ENCODE peak calls at places on chromosomes 7 and 10, in ten cellular contexts. One of them, this sample, is unnamed.

GRCh38 chr10:116270691-116271592 is 2.1 kb downstream of the GFRA1 start:
- DNase-seq in CD8-positive, alpha-beta memory T cell: no peak
- DNase-seq in stromal cell of bone marrow: no peak
- DNase-seq in stimulated activated CD4-positive, alpha-beta T cell treated with anti-CD3 and anti-CD28 coated beads, Interleukin-12 subunit alpha, Interleukin-12 subunit beta, amount 100 ng/mL, for 4 hours: no peak
- DNase-seq in activated CD8-positive, alpha-beta memory T cell treated with anti-CD3 and anti-CD28 coated beads, Interleukin-2, amount 50 U/mL, for 48 hours: no peak
- DNase-seq in BJ: no peak
- DNase-seq in activated CD4-positive, alpha-beta T cell treated with anti-CD3 and anti-CD28 coated beads for 48 hours: peak
- DNase-seq in HFFc6: no peak
- DNase-seq in ELR: peak
- DNase-seq in NCI-H2171 treated with DMSO at 0.1 percent for 48 hours: no peak
- DNase-seq in this sample: peak

GRCh38 chr10:99742701-99743100 is 10.7 kb downstream of the CUTC start:
- DNase-seq in CD8-positive, alpha-beta memory T cell: no peak
- DNase-seq in stromal cell of bone marrow: peak
- DNase-seq in stimulated activated CD4-positive, alpha-beta T cell treated with anti-CD3 and anti-CD28 coated beads, Interleukin-12 subunit alpha, Interleukin-12 subunit beta, amount 100 ng/mL, for 4 hours: no peak
- DNase-seq in activated CD8-positive, alpha-beta memory T cell treated with anti-CD3 and anti-CD28 coated beads, Interleukin-2, amount 50 U/mL, for 48 hours: no peak
- DNase-seq in BJ: peak
- DNase-seq in activated CD4-positive, alpha-beta T cell treated with anti-CD3 and anti-CD28 coated beads for 48 hours: no peak
- DNase-seq in HFFc6: peak
- DNase-seq in ELR: peak
- DNase-seq in NCI-H2171 treated with DMSO at 0.1 percent for 48 hours: no peak
- DNase-seq in this sample: no peak

GRCh38 chr7:46432666-46433065 is 511.6 kb upstream of the IGFBP3 start:
- DNase-seq in CD8-positive, alpha-beta memory T cell: no peak
- DNase-seq in stromal cell of bone marrow: no peak
- DNase-seq in stimulated activated CD4-positive, alpha-beta T cell treated with anti-CD3 and anti-CD28 coated beads, Interleukin-12 subunit alpha, Interleukin-12 subunit beta, amount 100 ng/mL, for 4 hours: no peak
- DNase-seq in activated CD8-positive, alpha-beta memory T cell treated with anti-CD3 and anti-CD28 coated beads, Interleukin-2, amount 50 U/mL, for 48 hours: no peak
- DNase-seq in BJ: peak
- DNase-seq in activated CD4-positive, alpha-beta T cell treated with anti-CD3 and anti-CD28 coated beads for 48 hours: no peak
- DNase-seq in HFFc6: peak
- DNase-seq in ELR: peak
- DNase-seq in NCI-H2171 treated with DMSO at 0.1 percent for 48 hours: no peak
- DNase-seq in this sample: no peak

GRCh38 chr7:14125998-14126397 is 136.5 kb upstream of the ETV1 start:
- DNase-seq in CD8-positive, alpha-beta memory T cell: no peak
- DNase-seq in stromal cell of bone marrow: peak
- DNase-seq in stimulated activated CD4-positive, alpha-beta T cell treated with anti-CD3 and anti-CD28 coated beads, Interleukin-12 subunit alpha, Interleukin-12 subunit beta, amount 100 ng/mL, for 4 hours: no peak
- DNase-seq in activated CD8-positive, alpha-beta memory T cell treated with anti-CD3 and anti-CD28 coated beads, Interleukin-2, amount 50 U/mL, for 48 hours: no peak
- DNase-seq in BJ: no peak
- DNase-seq in activated CD4-positive, alpha-beta T cell treated with anti-CD3 and anti-CD28 coated beads for 48 hours: no peak
- DNase-seq in HFFc6: no peak
- DNase-seq in ELR: peak
- DNase-seq in NCI-H2171 treated with DMSO at 0.1 percent for 48 hours: no peak
- DNase-seq in this sample: no peak

GRCh38 chr10:100654835-100655759 is 90.3 kb upstream of the PAX2 start:
- DNase-seq in CD8-positive, alpha-beta memory T cell: peak
- DNase-seq in stromal cell of bone marrow: no peak
- DNase-seq in stimulated activated CD4-positive, alpha-beta T cell treated with anti-CD3 and anti-CD28 coated beads, Interleukin-12 subunit alpha, Interleukin-12 subunit beta, amount 100 ng/mL, for 4 hours: peak
- DNase-seq in activated CD8-positive, alpha-beta memory T cell treated with anti-CD3 and anti-CD28 coated beads, Interleukin-2, amount 50 U/mL, for 48 hours: no peak
- DNase-seq in BJ: no peak
- DNase-seq in activated CD4-positive, alpha-beta T cell treated with anti-CD3 and anti-CD28 coated beads for 48 hours: peak
- DNase-seq in HFFc6: no peak
- DNase-seq in ELR: no peak
- DNase-seq in NCI-H2171 treated with DMSO at 0.1 percent for 48 hours: peak
- DNase-seq in this sample: no peak

GRCh38 chr10:62961951-62962523 is 145.9 kb upstream of the EGR2 start:
- DNase-seq in CD8-positive, alpha-beta memory T cell: no peak
- DNase-seq in stromal cell of bone marrow: peak
- DNase-seq in stimulated activated CD4-positive, alpha-beta T cell treated with anti-CD3 and anti-CD28 coated beads, Interleukin-12 subunit alpha, Interleukin-12 subunit beta, amount 100 ng/mL, for 4 hours: no peak
- DNase-seq in activated CD8-positive, alpha-beta memory T cell treated with anti-CD3 and anti-CD28 coated beads, Interleukin-2, amount 50 U/mL, for 48 hours: no peak
- DNase-seq in BJ: no peak
- DNase-seq in activated CD4-positive, alpha-beta T cell treated with anti-CD3 and anti-CD28 coated beads for 48 hours: no peak
- DNase-seq in HFFc6: no peak
- DNase-seq in ELR: peak
- DNase-seq in NCI-H2171 treated with DMSO at 0.1 percent for 48 hours: no peak
- DNase-seq in this sample: no peak

GRCh38 chr10:127854769-127855583 is 37.8 kb downstream of the CLRN3 start:
- DNase-seq in CD8-positive, alpha-beta memory T cell: no peak
- DNase-seq in stromal cell of bone marrow: no peak
- DNase-seq in stimulated activated CD4-positive, alpha-beta T cell treated with anti-CD3 and anti-CD28 coated beads, Interleukin-12 subunit alpha, Interleukin-12 subunit beta, amount 100 ng/mL, for 4 hours: no peak
- DNase-seq in activated CD8-positive, alpha-beta memory T cell treated with anti-CD3 and anti-CD28 coated beads, Interleukin-2, amount 50 U/mL, for 48 hours: no peak
- DNase-seq in BJ: no peak
- DNase-seq in activated CD4-positive, alpha-beta T cell treated with anti-CD3 and anti-CD28 coated beads for 48 hours: no peak
- DNase-seq in HFFc6: no peak
- DNase-seq in ELR: no peak
- DNase-seq in NCI-H2171 treated with DMSO at 0.1 percent for 48 hours: no peak
- DNase-seq in this sample: no peak

GRCh38 chr10:28082885-28083284 is 84.0 kb upstream of the ODAD2 start:
- DNase-seq in CD8-positive, alpha-beta memory T cell: no peak
- DNase-seq in stromal cell of bone marrow: no peak
- DNase-seq in stimulated activated CD4-positive, alpha-beta T cell treated with anti-CD3 and anti-CD28 coated beads, Interleukin-12 subunit alpha, Interleukin-12 subunit beta, amount 100 ng/mL, for 4 hours: no peak
- DNase-seq in activated CD8-positive, alpha-beta memory T cell treated with anti-CD3 and anti-CD28 coated beads, Interleukin-2, amount 50 U/mL, for 48 hours: no peak
- DNase-seq in BJ: no peak
- DNase-seq in activated CD4-positive, alpha-beta T cell treated with anti-CD3 and anti-CD28 coated beads for 48 hours: no peak
- DNase-seq in HFFc6: no peak
- DNase-seq in ELR: no peak
- DNase-seq in NCI-H2171 treated with DMSO at 0.1 percent for 48 hours: no peak
- DNase-seq in this sample: no peak

GRCh38 chr7:105926131-105926530 is 36.9 kb upstream of the CDHR3 start:
- DNase-seq in CD8-positive, alpha-beta memory T cell: no peak
- DNase-seq in stromal cell of bone marrow: no peak
- DNase-seq in stimulated activated CD4-positive, alpha-beta T cell treated with anti-CD3 and anti-CD28 coated beads, Interleukin-12 subunit alpha, Interleukin-12 subunit beta, amount 100 ng/mL, for 4 hours: no peak
- DNase-seq in activated CD8-positive, alpha-beta memory T cell treated with anti-CD3 and anti-CD28 coated beads, Interleukin-2, amount 50 U/mL, for 48 hours: no peak
- DNase-seq in BJ: no peak
- DNase-seq in activated CD4-positive, alpha-beta T cell treated with anti-CD3 and anti-CD28 coated beads for 48 hours: no peak
- DNase-seq in HFFc6: no peak
- DNase-seq in ELR: no peak
- DNase-seq in NCI-H2171 treated with DMSO at 0.1 percent for 48 hours: no peak
- DNase-seq in this sample: no peak

GRCh38 chr10:57247271-57247670 is 886.2 kb upstream of the ZWINT start:
- DNase-seq in CD8-positive, alpha-beta memory T cell: no peak
- DNase-seq in stromal cell of bone marrow: no peak
- DNase-seq in stimulated activated CD4-positive, alpha-beta T cell treated with anti-CD3 and anti-CD28 coated beads, Interleukin-12 subunit alpha, Interleukin-12 subunit beta, amount 100 ng/mL, for 4 hours: no peak
- DNase-seq in activated CD8-positive, alpha-beta memory T cell treated with anti-CD3 and anti-CD28 coated beads, Interleukin-2, amount 50 U/mL, for 48 hours: no peak
- DNase-seq in BJ: no peak
- DNase-seq in activated CD4-positive, alpha-beta T cell treated with anti-CD3 and anti-CD28 coated beads for 48 hours: no peak
- DNase-seq in HFFc6: no peak
- DNase-seq in ELR: no peak
- DNase-seq in NCI-H2171 treated with DMSO at 0.1 percent for 48 hours: no peak
- DNase-seq in this sample: no peak

GRCh38 chr7:129643545-129644170 is 32.1 kb downstream of the NRF1 start:
- DNase-seq in CD8-positive, alpha-beta memory T cell: no peak
- DNase-seq in stromal cell of bone marrow: no peak
- DNase-seq in stimulated activated CD4-positive, alpha-beta T cell treated with anti-CD3 and anti-CD28 coated beads, Interleukin-12 subunit alpha, Interleukin-12 subunit beta, amount 100 ng/mL, for 4 hours: no peak
- DNase-seq in activated CD8-positive, alpha-beta memory T cell treated with anti-CD3 and anti-CD28 coated beads, Interleukin-2, amount 50 U/mL, for 48 hours: no peak
- DNase-seq in BJ: no peak
- DNase-seq in activated CD4-positive, alpha-beta T cell treated with anti-CD3 and anti-CD28 coated beads for 48 hours: no peak
- DNase-seq in HFFc6: no peak
- DNase-seq in ELR: peak
- DNase-seq in NCI-H2171 treated with DMSO at 0.1 percent for 48 hours: peak
- DNase-seq in this sample: peak

GRCh38 chr7:78441737-78442136 is 643.2 kb downstream of the PHTF2 start:
- DNase-seq in CD8-positive, alpha-beta memory T cell: no peak
- DNase-seq in stromal cell of bone marrow: no peak
- DNase-seq in stimulated activated CD4-positive, alpha-beta T cell treated with anti-CD3 and anti-CD28 coated beads, Interleukin-12 subunit alpha, Interleukin-12 subunit beta, amount 100 ng/mL, for 4 hours: no peak
- DNase-seq in activated CD8-positive, alpha-beta memory T cell treated with anti-CD3 and anti-CD28 coated beads, Interleukin-2, amount 50 U/mL, for 48 hours: no peak
- DNase-seq in BJ: no peak
- DNase-seq in activated CD4-positive, alpha-beta T cell treated with anti-CD3 and anti-CD28 coated beads for 48 hours: no peak
- DNase-seq in HFFc6: no peak
- DNase-seq in ELR: no peak
- DNase-seq in NCI-H2171 treated with DMSO at 0.1 percent for 48 hours: peak
- DNase-seq in this sample: no peak

GRCh38 chr10:99450156-99450555 is 19.7 kb upstream of the GOT1 start:
- DNase-seq in CD8-positive, alpha-beta memory T cell: no peak
- DNase-seq in stromal cell of bone marrow: no peak
- DNase-seq in stimulated activated CD4-positive, alpha-beta T cell treated with anti-CD3 and anti-CD28 coated beads, Interleukin-12 subunit alpha, Interleukin-12 subunit beta, amount 100 ng/mL, for 4 hours: no peak
- DNase-seq in activated CD8-positive, alpha-beta memory T cell treated with anti-CD3 and anti-CD28 coated beads, Interleukin-2, amount 50 U/mL, for 48 hours: no peak
- DNase-seq in BJ: no peak
- DNase-seq in activated CD4-positive, alpha-beta T cell treated with anti-CD3 and anti-CD28 coated beads for 48 hours: no peak
- DNase-seq in HFFc6: no peak
- DNase-seq in ELR: peak
- DNase-seq in NCI-H2171 treated with DMSO at 0.1 percent for 48 hours: no peak
- DNase-seq in this sample: no peak

GRCh38 chr10:101297901-101298451 is 56.0 kb upstream of the BTRC start:
- DNase-seq in CD8-positive, alpha-beta memory T cell: peak
- DNase-seq in stromal cell of bone marrow: no peak
- DNase-seq in stimulated activated CD4-positive, alpha-beta T cell treated with anti-CD3 and anti-CD28 coated beads, Interleukin-12 subunit alpha, Interleukin-12 subunit beta, amount 100 ng/mL, for 4 hours: peak
- DNase-seq in activated CD8-positive, alpha-beta memory T cell treated with anti-CD3 and anti-CD28 coated beads, Interleukin-2, amount 50 U/mL, for 48 hours: peak
- DNase-seq in BJ: no peak
- DNase-seq in activated CD4-positive, alpha-beta T cell treated with anti-CD3 and anti-CD28 coated beads for 48 hours: peak
- DNase-seq in HFFc6: peak
- DNase-seq in ELR: peak
- DNase-seq in NCI-H2171 treated with DMSO at 0.1 percent for 48 hours: peak
- DNase-seq in this sample: no peak

GRCh38 chr10:86968271-86968993 is at the start of gene ADIRF:
- DNase-seq in CD8-positive, alpha-beta memory T cell: peak
- DNase-seq in stromal cell of bone marrow: no peak
- DNase-seq in stimulated activated CD4-positive, alpha-beta T cell treated with anti-CD3 and anti-CD28 coated beads, Interleukin-12 subunit alpha, Interleukin-12 subunit beta, amount 100 ng/mL, for 4 hours: no peak
- DNase-seq in activated CD8-positive, alpha-beta memory T cell treated with anti-CD3 and anti-CD28 coated beads, Interleukin-2, amount 50 U/mL, for 48 hours: peak
- DNase-seq in BJ: no peak
- DNase-seq in activated CD4-positive, alpha-beta T cell treated with anti-CD3 and anti-CD28 coated beads for 48 hours: no peak
- DNase-seq in HFFc6: no peak
- DNase-seq in ELR: peak
- DNase-seq in NCI-H2171 treated with DMSO at 0.1 percent for 48 hours: peak
- DNase-seq in this sample: peak

GRCh38 chr7:22183522-22184280 is 173.3 kb downstream of the RAPGEF5 start:
- DNase-seq in CD8-positive, alpha-beta memory T cell: no peak
- DNase-seq in stromal cell of bone marrow: no peak
- DNase-seq in stimulated activated CD4-positive, alpha-beta T cell treated with anti-CD3 and anti-CD28 coated beads, Interleukin-12 subunit alpha, Interleukin-12 subunit beta, amount 100 ng/mL, for 4 hours: no peak
- DNase-seq in activated CD8-positive, alpha-beta memory T cell treated with anti-CD3 and anti-CD28 coated beads, Interleukin-2, amount 50 U/mL, for 48 hours: no peak
- DNase-seq in BJ: no peak
- DNase-seq in activated CD4-positive, alpha-beta T cell treated with anti-CD3 and anti-CD28 coated beads for 48 hours: no peak
- DNase-seq in HFFc6: no peak
- DNase-seq in ELR: no peak
- DNase-seq in NCI-H2171 treated with DMSO at 0.1 percent for 48 hours: no peak
- DNase-seq in this sample: no peak

GRCh38 chr10:78780551-78780961 is 288.2 kb upstream of the ZMIZ1 start:
- DNase-seq in CD8-positive, alpha-beta memory T cell: no peak
- DNase-seq in stromal cell of bone marrow: no peak
- DNase-seq in stimulated activated CD4-positive, alpha-beta T cell treated with anti-CD3 and anti-CD28 coated beads, Interleukin-12 subunit alpha, Interleukin-12 subunit beta, amount 100 ng/mL, for 4 hours: no peak
- DNase-seq in activated CD8-positive, alpha-beta memory T cell treated with anti-CD3 and anti-CD28 coated beads, Interleukin-2, amount 50 U/mL, for 48 hours: no peak
- DNase-seq in BJ: no peak
- DNase-seq in activated CD4-positive, alpha-beta T cell treated with anti-CD3 and anti-CD28 coated beads for 48 hours: no peak
- DNase-seq in HFFc6: no peak
- DNase-seq in ELR: no peak
- DNase-seq in NCI-H2171 treated with DMSO at 0.1 percent for 48 hours: no peak
- DNase-seq in this sample: no peak

GRCh38 chr7:45670227-45670626 is 96.1 kb downstream of the ADCY1 start:
- DNase-seq in CD8-positive, alpha-beta memory T cell: no peak
- DNase-seq in stromal cell of bone marrow: no peak
- DNase-seq in stimulated activated CD4-positive, alpha-beta T cell treated with anti-CD3 and anti-CD28 coated beads, Interleukin-12 subunit alpha, Interleukin-12 subunit beta, amount 100 ng/mL, for 4 hours: no peak
- DNase-seq in activated CD8-positive, alpha-beta memory T cell treated with anti-CD3 and anti-CD28 coated beads, Interleukin-2, amount 50 U/mL, for 48 hours: peak
- DNase-seq in BJ: no peak
- DNase-seq in activated CD4-positive, alpha-beta T cell treated with anti-CD3 and anti-CD28 coated beads for 48 hours: no peak
- DNase-seq in HFFc6: no peak
- DNase-seq in ELR: no peak
- DNase-seq in NCI-H2171 treated with DMSO at 0.1 percent for 48 hours: no peak
- DNase-seq in this sample: no peak

GRCh38 chr10:70433581-70434280 is 7.8 kb downstream of the NODAL start:
- DNase-seq in CD8-positive, alpha-beta memory T cell: no peak
- DNase-seq in stromal cell of bone marrow: peak
- DNase-seq in stimulated activated CD4-positive, alpha-beta T cell treated with anti-CD3 and anti-CD28 coated beads, Interleukin-12 subunit alpha, Interleukin-12 subunit beta, amount 100 ng/mL, for 4 hours: no peak
- DNase-seq in activated CD8-positive, alpha-beta memory T cell treated with anti-CD3 and anti-CD28 coated beads, Interleukin-2, amount 50 U/mL, for 48 hours: no peak
- DNase-seq in BJ: no peak
- DNase-seq in activated CD4-positive, alpha-beta T cell treated with anti-CD3 and anti-CD28 coated beads for 48 hours: no peak
- DNase-seq in HFFc6: no peak
- DNase-seq in ELR: peak
- DNase-seq in NCI-H2171 treated with DMSO at 0.1 percent for 48 hours: no peak
- DNase-seq in this sample: no peak

GRCh38 chr7:15174470-15174869 is 271.9 kb upstream of the DGKB start:
- DNase-seq in CD8-positive, alpha-beta memory T cell: no peak
- DNase-seq in stromal cell of bone marrow: no peak
- DNase-seq in stimulated activated CD4-positive, alpha-beta T cell treated with anti-CD3 and anti-CD28 coated beads, Interleukin-12 subunit alpha, Interleukin-12 subunit beta, amount 100 ng/mL, for 4 hours: no peak
- DNase-seq in activated CD8-positive, alpha-beta memory T cell treated with anti-CD3 and anti-CD28 coated beads, Interleukin-2, amount 50 U/mL, for 48 hours: no peak
- DNase-seq in BJ: no peak
- DNase-seq in activated CD4-positive, alpha-beta T cell treated with anti-CD3 and anti-CD28 coated beads for 48 hours: no peak
- DNase-seq in HFFc6: no peak
- DNase-seq in ELR: no peak
- DNase-seq in NCI-H2171 treated with DMSO at 0.1 percent for 48 hours: no peak
- DNase-seq in this sample: no peak

GRCh38 chr7:88243345-88243909 is 23.6 kb upstream of the SRI start:
- DNase-seq in CD8-positive, alpha-beta memory T cell: peak
- DNase-seq in stromal cell of bone marrow: peak
- DNase-seq in stimulated activated CD4-positive, alpha-beta T cell treated with anti-CD3 and anti-CD28 coated beads, Interleukin-12 subunit alpha, Interleukin-12 subunit beta, amount 100 ng/mL, for 4 hours: no peak
- DNase-seq in activated CD8-positive, alpha-beta memory T cell treated with anti-CD3 and anti-CD28 coated beads, Interleukin-2, amount 50 U/mL, for 48 hours: no peak
- DNase-seq in BJ: no peak
- DNase-seq in activated CD4-positive, alpha-beta T cell treated with anti-CD3 and anti-CD28 coated beads for 48 hours: no peak
- DNase-seq in HFFc6: peak
- DNase-seq in ELR: peak
- DNase-seq in NCI-H2171 treated with DMSO at 0.1 percent for 48 hours: peak
- DNase-seq in this sample: peak

GRCh38 chr7:87878208-87878735 is 2.0 kb downstream of the DBF4 start:
- DNase-seq in CD8-positive, alpha-beta memory T cell: no peak
- DNase-seq in stromal cell of bone marrow: no peak
- DNase-seq in stimulated activated CD4-positive, alpha-beta T cell treated with anti-CD3 and anti-CD28 coated beads, Interleukin-12 subunit alpha, Interleukin-12 subunit beta, amount 100 ng/mL, for 4 hours: no peak
- DNase-seq in activated CD8-positive, alpha-beta memory T cell treated with anti-CD3 and anti-CD28 coated beads, Interleukin-2, amount 50 U/mL, for 48 hours: no peak
- DNase-seq in BJ: no peak
- DNase-seq in activated CD4-positive, alpha-beta T cell treated with anti-CD3 and anti-CD28 coated beads for 48 hours: no peak
- DNase-seq in HFFc6: peak
- DNase-seq in ELR: peak
- DNase-seq in NCI-H2171 treated with DMSO at 0.1 percent for 48 hours: no peak
- DNase-seq in this sample: no peak

GRCh38 chr10:17836917-17837316 is 27.8 kb downstream of the MRC1 start:
- DNase-seq in CD8-positive, alpha-beta memory T cell: no peak
- DNase-seq in stromal cell of bone marrow: no peak
- DNase-seq in stimulated activated CD4-positive, alpha-beta T cell treated with anti-CD3 and anti-CD28 coated beads, Interleukin-12 subunit alpha, Interleukin-12 subunit beta, amount 100 ng/mL, for 4 hours: no peak
- DNase-seq in activated CD8-positive, alpha-beta memory T cell treated with anti-CD3 and anti-CD28 coated beads, Interleukin-2, amount 50 U/mL, for 48 hours: no peak
- DNase-seq in BJ: no peak
- DNase-seq in activated CD4-positive, alpha-beta T cell treated with anti-CD3 and anti-CD28 coated beads for 48 hours: no peak
- DNase-seq in HFFc6: peak
- DNase-seq in ELR: peak
- DNase-seq in NCI-H2171 treated with DMSO at 0.1 percent for 48 hours: no peak
- DNase-seq in this sample: peak

GRCh38 chr7:95213809-95214492 is 110.4 kb downstream of the PON1 start:
- DNase-seq in CD8-positive, alpha-beta memory T cell: no peak
- DNase-seq in stromal cell of bone marrow: peak
- DNase-seq in stimulated activated CD4-positive, alpha-beta T cell treated with anti-CD3 and anti-CD28 coated beads, Interleukin-12 subunit alpha, Interleukin-12 subunit beta, amount 100 ng/mL, for 4 hours: no peak
- DNase-seq in activated CD8-positive, alpha-beta memory T cell treated with anti-CD3 and anti-CD28 coated beads, Interleukin-2, amount 50 U/mL, for 48 hours: no peak
- DNase-seq in BJ: no peak
- DNase-seq in activated CD4-positive, alpha-beta T cell treated with anti-CD3 and anti-CD28 coated beads for 48 hours: no peak
- DNase-seq in HFFc6: no peak
- DNase-seq in ELR: no peak
- DNase-seq in NCI-H2171 treated with DMSO at 0.1 percent for 48 hours: no peak
- DNase-seq in this sample: no peak

GRCh38 chr7:101644879-101645278 is 15.8 kb upstream of the MYL10 start:
- DNase-seq in CD8-positive, alpha-beta memory T cell: no peak
- DNase-seq in stromal cell of bone marrow: no peak
- DNase-seq in stimulated activated CD4-positive, alpha-beta T cell treated with anti-CD3 and anti-CD28 coated beads, Interleukin-12 subunit alpha, Interleukin-12 subunit beta, amount 100 ng/mL, for 4 hours: no peak
- DNase-seq in activated CD8-positive, alpha-beta memory T cell treated with anti-CD3 and anti-CD28 coated beads, Interleukin-2, amount 50 U/mL, for 48 hours: no peak
- DNase-seq in BJ: no peak
- DNase-seq in activated CD4-positive, alpha-beta T cell treated with anti-CD3 and anti-CD28 coated beads for 48 hours: no peak
- DNase-seq in HFFc6: no peak
- DNase-seq in ELR: no peak
- DNase-seq in NCI-H2171 treated with DMSO at 0.1 percent for 48 hours: no peak
- DNase-seq in this sample: no peak

GRCh38 chr7:134371536-134371935 is 54.8 kb upstream of the SLC35B4 start:
- DNase-seq in CD8-positive, alpha-beta memory T cell: no peak
- DNase-seq in stromal cell of bone marrow: no peak
- DNase-seq in stimulated activated CD4-positive, alpha-beta T cell treated with anti-CD3 and anti-CD28 coated beads, Interleukin-12 subunit alpha, Interleukin-12 subunit beta, amount 100 ng/mL, for 4 hours: no peak
- DNase-seq in activated CD8-positive, alpha-beta memory T cell treated with anti-CD3 and anti-CD28 coated beads, Interleukin-2, amount 50 U/mL, for 48 hours: no peak
- DNase-seq in BJ: no peak
- DNase-seq in activated CD4-positive, alpha-beta T cell treated with anti-CD3 and anti-CD28 coated beads for 48 hours: no peak
- DNase-seq in HFFc6: no peak
- DNase-seq in ELR: no peak
- DNase-seq in NCI-H2171 treated with DMSO at 0.1 percent for 48 hours: no peak
- DNase-seq in this sample: no peak

GRCh38 chr10:118850418-118851061 is 95.8 kb upstream of the CACUL1 start:
- DNase-seq in CD8-positive, alpha-beta memory T cell: peak
- DNase-seq in stromal cell of bone marrow: peak
- DNase-seq in stimulated activated CD4-positive, alpha-beta T cell treated with anti-CD3 and anti-CD28 coated beads, Interleukin-12 subunit alpha, Interleukin-12 subunit beta, amount 100 ng/mL, for 4 hours: peak
- DNase-seq in activated CD8-positive, alpha-beta memory T cell treated with anti-CD3 and anti-CD28 coated beads, Interleukin-2, amount 50 U/mL, for 48 hours: peak
- DNase-seq in BJ: no peak
- DNase-seq in activated CD4-positive, alpha-beta T cell treated with anti-CD3 and anti-CD28 coated beads for 48 hours: peak
- DNase-seq in HFFc6: peak
- DNase-seq in ELR: peak
- DNase-seq in NCI-H2171 treated with DMSO at 0.1 percent for 48 hours: peak
- DNase-seq in this sample: peak

GRCh38 chr7:134710854-134711624 is 64.4 kb downstream of the BPGM start:
- DNase-seq in CD8-positive, alpha-beta memory T cell: peak
- DNase-seq in stromal cell of bone marrow: no peak
- DNase-seq in stimulated activated CD4-positive, alpha-beta T cell treated with anti-CD3 and anti-CD28 coated beads, Interleukin-12 subunit alpha, Interleukin-12 subunit beta, amount 100 ng/mL, for 4 hours: peak
- DNase-seq in activated CD8-positive, alpha-beta memory T cell treated with anti-CD3 and anti-CD28 coated beads, Interleukin-2, amount 50 U/mL, for 48 hours: peak
- DNase-seq in BJ: no peak
- DNase-seq in activated CD4-positive, alpha-beta T cell treated with anti-CD3 and anti-CD28 coated beads for 48 hours: peak
- DNase-seq in HFFc6: peak
- DNase-seq in ELR: peak
- DNase-seq in NCI-H2171 treated with DMSO at 0.1 percent for 48 hours: no peak
- DNase-seq in this sample: no peak